ENCODE peak calls at places on chromosome 9, in seven cellular contexts. One of them, this sample, is unnamed. For H3K4me1, the result is how much of the 10 kb centered on the place peaks cover.

GRCh38 chr9:95182854-95183563 is 134.5 kb downstream of the FANCC start:
- DNase-seq in sigmoid colon: no peak
- DNase-seq in CD8-positive, alpha-beta T cell: no peak
- DNase-seq in cardiac muscle cell: peak
- DNase-seq in iPS DF 6.9: peak
- DNase-seq in PC-3: no peak
- DNase-seq in fibroblast of lung: no peak
- DNase-seq in this sample: no peak

GRCh38 chr9:96725576-96725975 is 52.3 kb downstream of the ZNF510 start:
- DNase-seq in CD8-positive, alpha-beta T cell: no peak
- DNase-seq in cardiac muscle cell: no peak
- DNase-seq in PC-3: no peak
- DNase-seq in iPS DF 6.9: no peak
- DNase-seq in fibroblast of lung: no peak
- DNase-seq in sigmoid colon: no peak
- DNase-seq in this sample: no peak

GRCh38 chr9:127494304-127494702 is 43.0 kb downstream of the LRSAM1 start:
- DNase-seq in PC-3: no peak
- DNase-seq in sigmoid colon: no peak
- DNase-seq in fibroblast of lung: no peak
- DNase-seq in iPS DF 6.9: no peak
- DNase-seq in CD8-positive, alpha-beta T cell: no peak
- DNase-seq in cardiac muscle cell: no peak
- DNase-seq in this sample: no peak

GRCh38 chr9:94603259-94603776 is 9.7 kb upstream of the FBP2 start:
- DNase-seq in iPS DF 6.9: peak
- DNase-seq in sigmoid colon: peak
- DNase-seq in cardiac muscle cell: peak
- DNase-seq in CD8-positive, alpha-beta T cell: peak
- DNase-seq in fibroblast of lung: peak
- DNase-seq in PC-3: peak
- DNase-seq in this sample: no peak

GRCh38 chr9:97518909-97519307 is 17.4 kb downstream of the TMOD1 start:
- DNase-seq in fibroblast of lung: peak
- DNase-seq in PC-3: peak
- DNase-seq in CD8-positive, alpha-beta T cell: no peak
- DNase-seq in sigmoid colon: peak
- DNase-seq in cardiac muscle cell: no peak
- DNase-seq in iPS DF 6.9: no peak
- DNase-seq in this sample: no peak

GRCh38 chr9:95508968-95509850 is 7.6 kb downstream of the PTCH1 start:
- DNase-seq in iPS DF 6.9: no peak
- DNase-seq in CD8-positive, alpha-beta T cell: peak
- DNase-seq in fibroblast of lung: peak
- DNase-seq in sigmoid colon: peak
- DNase-seq in PC-3: peak
- DNase-seq in cardiac muscle cell: peak
- DNase-seq in this sample: peak

GRCh38 chr9:109488791-109489492 is 9.2 kb downstream of the PTPN3 start:
- DNase-seq in cardiac muscle cell: no peak
- DNase-seq in PC-3: no peak
- DNase-seq in CD8-positive, alpha-beta T cell: no peak
- DNase-seq in sigmoid colon: no peak
- DNase-seq in fibroblast of lung: no peak
- DNase-seq in iPS DF 6.9: no peak
- DNase-seq in this sample: no peak

GRCh38 chr9:21381752-21382339 is 3.4 kb downstream of the IFNA2 start:
- DNase-seq in CD8-positive, alpha-beta T cell: no peak
- DNase-seq in iPS DF 6.9: no peak
- DNase-seq in fibroblast of lung: no peak
- DNase-seq in cardiac muscle cell: no peak
- DNase-seq in PC-3: peak
- DNase-seq in sigmoid colon: no peak
- DNase-seq in this sample: no peak

GRCh38 chr9:133147412-133148271 is 16.1 kb downstream of the GBGT1 start:
- DNase-seq in CD8-positive, alpha-beta T cell: peak
- DNase-seq in iPS DF 6.9: peak
- DNase-seq in PC-3: peak
- DNase-seq in cardiac muscle cell: peak
- DNase-seq in fibroblast of lung: peak
- DNase-seq in sigmoid colon: peak
- DNase-seq in this sample: no peak

GRCh38 chr9:136225366-136225747 is 20.3 kb downstream of the QSOX2 start:
- DNase-seq in iPS DF 6.9: no peak
- DNase-seq in cardiac muscle cell: no peak
- DNase-seq in fibroblast of lung: no peak
- DNase-seq in PC-3: no peak
- DNase-seq in CD8-positive, alpha-beta T cell: no peak
- DNase-seq in sigmoid colon: no peak
- DNase-seq in this sample: no peak

GRCh38 chr9:16191691-16192402 is 639.0 kb downstream of the CCDC171 start:
- DNase-seq in sigmoid colon: peak
- DNase-seq in iPS DF 6.9: peak
- DNase-seq in PC-3: peak
- DNase-seq in fibroblast of lung: peak
- DNase-seq in CD8-positive, alpha-beta T cell: peak
- DNase-seq in cardiac muscle cell: peak
- DNase-seq in this sample: no peak

GRCh38 chr9:69121155-69122085 is 52.7 kb upstream of the TJP2 start:
- DNase-seq in iPS DF 6.9: no peak
- DNase-seq in CD8-positive, alpha-beta T cell: peak
- DNase-seq in PC-3: peak
- DNase-seq in fibroblast of lung: peak
- DNase-seq in sigmoid colon: no peak
- DNase-seq in cardiac muscle cell: peak
- DNase-seq in this sample: peak

GRCh38 chr9:96484521-96484931 is 34.6 kb downstream of the HABP4 start:
- DNase-seq in cardiac muscle cell: no peak
- DNase-seq in sigmoid colon: no peak
- DNase-seq in iPS DF 6.9: no peak
- DNase-seq in PC-3: no peak
- DNase-seq in fibroblast of lung: no peak
- DNase-seq in CD8-positive, alpha-beta T cell: no peak
- DNase-seq in this sample: no peak

GRCh38 chr9:116629700-116630099 is 57.4 kb upstream of the TRIM32 start:
- DNase-seq in cardiac muscle cell: no peak
- DNase-seq in sigmoid colon: no peak
- DNase-seq in CD8-positive, alpha-beta T cell: no peak
- DNase-seq in PC-3: no peak
- DNase-seq in iPS DF 6.9: no peak
- DNase-seq in fibroblast of lung: no peak
- DNase-seq in this sample: no peak

GRCh38 chr9:137963525-137963924 is 85.9 kb downstream of the CACNA1B start:
- DNase-seq in CD8-positive, alpha-beta T cell: no peak
- DNase-seq in sigmoid colon: no peak
- DNase-seq in cardiac muscle cell: no peak
- DNase-seq in PC-3: no peak
- DNase-seq in fibroblast of lung: no peak
- DNase-seq in iPS DF 6.9: no peak
- DNase-seq in this sample: no peak

DNA sequence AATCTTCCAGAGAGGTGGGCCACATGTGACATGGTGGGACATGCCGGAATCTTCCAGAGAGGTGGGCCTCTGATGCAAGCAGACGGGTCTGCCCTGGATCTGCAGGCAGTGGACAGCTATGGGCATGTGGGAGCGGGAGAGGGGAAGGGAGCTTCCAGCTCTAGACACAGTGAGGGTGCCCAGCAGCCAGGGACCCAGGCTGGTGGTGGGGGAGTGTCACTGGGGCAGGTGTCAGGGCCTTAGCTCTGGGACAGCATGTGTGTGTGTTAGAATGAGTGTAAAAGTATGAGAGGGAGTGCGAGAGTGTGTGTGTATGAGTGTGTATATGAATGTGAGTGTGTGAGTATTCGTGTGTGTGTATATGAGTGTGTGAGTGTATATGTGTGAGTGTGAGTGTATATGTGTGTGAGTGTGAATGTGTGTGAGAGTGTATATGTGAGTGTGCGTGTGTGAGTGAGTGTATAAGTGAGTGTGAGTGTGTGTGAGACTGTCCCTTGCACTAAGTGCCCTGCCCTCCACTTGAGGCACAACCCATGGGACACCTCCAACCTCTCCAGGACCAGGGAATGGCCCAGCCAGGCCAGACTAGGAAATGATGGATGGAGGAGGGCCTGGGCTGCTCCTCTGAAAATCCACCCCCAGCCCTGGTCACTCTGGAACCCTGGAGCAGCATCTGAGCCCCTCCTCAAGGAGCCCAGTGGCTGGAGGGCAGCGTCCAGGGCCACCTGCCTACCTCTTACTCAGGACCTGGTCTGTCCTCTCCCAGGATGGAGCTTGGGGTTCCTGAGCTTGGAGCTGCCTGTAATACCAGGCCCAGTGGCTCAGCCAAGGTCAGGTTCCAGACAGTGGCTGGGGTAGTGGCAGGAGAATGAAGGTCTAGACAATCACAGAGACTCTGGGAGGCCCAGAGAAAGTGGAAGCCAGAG is 122.2 kb downstream of the C9orf50 start:
- DNase-seq in cardiac muscle cell: no peak
- DNase-seq in PC-3: no peak
- DNase-seq in CD8-positive, alpha-beta T cell: no peak
- DNase-seq in fibroblast of lung: no peak
- DNase-seq in sigmoid colon: no peak
- DNase-seq in iPS DF 6.9: no peak
- DNase-seq in this sample: no peak
- H3K4me1 ChIP-seq in cardiac muscle cell: under half
- H3K4me1 ChIP-seq in PC-3: under half
- H3K4me1 ChIP-seq in CD8-positive, alpha-beta T cell: under half
- H3K4me1 ChIP-seq in fibroblast of lung: under half
- H3K4me1 ChIP-seq in sigmoid colon: half or more
- H3K4me1 ChIP-seq in iPS DF 6.9: under half
- H3K4me1 ChIP-seq in this sample: under half

DNA sequence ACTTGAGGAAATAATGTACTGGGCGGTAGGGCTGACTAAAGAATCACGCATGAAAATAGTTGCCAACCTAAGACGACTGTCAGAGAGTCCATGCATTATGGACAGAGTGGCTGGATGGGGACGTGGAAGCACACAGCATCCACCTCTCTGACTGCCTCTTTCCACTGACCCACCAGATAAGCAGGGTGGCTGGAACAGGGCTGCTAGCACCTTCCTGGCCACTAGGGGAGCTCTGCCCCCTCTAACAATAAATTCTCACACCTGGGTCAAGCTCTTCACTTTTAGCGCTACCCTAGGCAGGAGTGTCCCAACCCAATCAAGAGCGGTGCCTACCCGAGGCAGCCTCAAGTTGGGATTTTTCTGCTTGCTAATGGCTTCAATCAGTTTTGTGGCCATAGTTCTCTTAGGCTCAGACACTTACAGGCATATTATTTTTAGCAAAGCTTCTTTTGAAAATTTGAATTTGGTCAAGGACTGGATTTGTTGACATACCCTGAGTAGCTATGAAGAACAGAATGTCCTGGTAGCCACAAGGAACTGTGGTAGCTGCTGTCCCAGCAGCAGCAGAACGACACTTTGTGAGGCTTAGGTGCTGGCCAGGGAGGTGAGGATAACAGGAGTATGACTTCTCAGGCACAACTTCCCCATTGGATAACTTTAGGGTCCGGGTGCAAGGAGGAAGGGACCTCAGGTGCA is 6.9 kb upstream of the TPM2 start:
- DNase-seq in iPS DF 6.9: no peak
- DNase-seq in fibroblast of lung: peak
- DNase-seq in cardiac muscle cell: peak
- DNase-seq in PC-3: peak
- DNase-seq in CD8-positive, alpha-beta T cell: peak
- DNase-seq in sigmoid colon: peak
- DNase-seq in this sample: no peak
- H3K4me1 ChIP-seq in iPS DF 6.9: under half
- H3K4me1 ChIP-seq in fibroblast of lung: under half
- H3K4me1 ChIP-seq in cardiac muscle cell: under half
- H3K4me1 ChIP-seq in PC-3: under half
- H3K4me1 ChIP-seq in CD8-positive, alpha-beta T cell: under half
- H3K4me1 ChIP-seq in sigmoid colon: under half
- H3K4me1 ChIP-seq in this sample: under half

GRCh38 chr9:123614503-123615258 is 258.7 kb downstream of the CRB2 start:
- DNase-seq in iPS DF 6.9: no peak
- DNase-seq in PC-3: no peak
- DNase-seq in sigmoid colon: no peak
- DNase-seq in fibroblast of lung: no peak
- DNase-seq in cardiac muscle cell: no peak
- DNase-seq in CD8-positive, alpha-beta T cell: no peak
- DNase-seq in this sample: no peak

GRCh38 chr9:123617952-123618678 is 262.1 kb downstream of the CRB2 start:
- DNase-seq in cardiac muscle cell: no peak
- DNase-seq in PC-3: no peak
- DNase-seq in sigmoid colon: no peak
- DNase-seq in CD8-positive, alpha-beta T cell: no peak
- DNase-seq in iPS DF 6.9: no peak
- DNase-seq in fibroblast of lung: no peak
- DNase-seq in this sample: no peak

GRCh38 chr9:123615381-123615780 is 259.4 kb downstream of the CRB2 start:
- DNase-seq in fibroblast of lung: no peak
- DNase-seq in sigmoid colon: no peak
- DNase-seq in iPS DF 6.9: no peak
- DNase-seq in CD8-positive, alpha-beta T cell: no peak
- DNase-seq in PC-3: no peak
- DNase-seq in cardiac muscle cell: no peak
- DNase-seq in this sample: no peak

GRCh38 chr9:123617286-123617685 is 261.3 kb downstream of the CRB2 start:
- DNase-seq in fibroblast of lung: no peak
- DNase-seq in cardiac muscle cell: no peak
- DNase-seq in sigmoid colon: no peak
- DNase-seq in PC-3: no peak
- DNase-seq in CD8-positive, alpha-beta T cell: no peak
- DNase-seq in iPS DF 6.9: no peak
- DNase-seq in this sample: no peak

GRCh38 chr9:123616707-123617106 is 260.7 kb downstream of the CRB2 start:
- DNase-seq in cardiac muscle cell: no peak
- DNase-seq in CD8-positive, alpha-beta T cell: no peak
- DNase-seq in sigmoid colon: no peak
- DNase-seq in fibroblast of lung: no peak
- DNase-seq in PC-3: no peak
- DNase-seq in iPS DF 6.9: no peak
- DNase-seq in this sample: no peak
- H3K4me1 ChIP-seq in cardiac muscle cell: under half
- H3K4me1 ChIP-seq in CD8-positive, alpha-beta T cell: under half
- H3K4me1 ChIP-seq in sigmoid colon: under half
- H3K4me1 ChIP-seq in fibroblast of lung: under half
- H3K4me1 ChIP-seq in PC-3: under half
- H3K4me1 ChIP-seq in iPS DF 6.9: under half
- H3K4me1 ChIP-seq in this sample: under half

GRCh38 chr9:124214596-124215550 is 42.9 kb upstream of the NEK6 start:
- DNase-seq in iPS DF 6.9: no peak
- DNase-seq in fibroblast of lung: no peak
- DNase-seq in PC-3: no peak
- DNase-seq in cardiac muscle cell: no peak
- DNase-seq in sigmoid colon: peak
- DNase-seq in CD8-positive, alpha-beta T cell: no peak
- DNase-seq in this sample: peak

GRCh38 chr9:124215551-124215910 is 42.2 kb upstream of the NEK6 start:
- DNase-seq in cardiac muscle cell: no peak
- DNase-seq in PC-3: no peak
- DNase-seq in fibroblast of lung: no peak
- DNase-seq in sigmoid colon: peak
- DNase-seq in iPS DF 6.9: no peak
- DNase-seq in CD8-positive, alpha-beta T cell: no peak
- DNase-seq in this sample: peak

GRCh38 chr9:124214116-124214515 is 43.6 kb upstream of the NEK6 start:
- DNase-seq in fibroblast of lung: no peak
- DNase-seq in iPS DF 6.9: no peak
- DNase-seq in CD8-positive, alpha-beta T cell: no peak
- DNase-seq in PC-3: no peak
- DNase-seq in cardiac muscle cell: no peak
- DNase-seq in sigmoid colon: peak
- DNase-seq in this sample: peak

GRCh38 chr9:124212381-124213050 is 45.2 kb upstream of the NEK6 start:
- DNase-seq in fibroblast of lung: peak
- DNase-seq in CD8-positive, alpha-beta T cell: no peak
- DNase-seq in PC-3: peak
- DNase-seq in iPS DF 6.9: no peak
- DNase-seq in sigmoid colon: peak
- DNase-seq in cardiac muscle cell: no peak
- DNase-seq in this sample: peak

GRCh38 chr9:124213396-124213795 is 44.4 kb upstream of the NEK6 start:
- DNase-seq in iPS DF 6.9: no peak
- DNase-seq in cardiac muscle cell: no peak
- DNase-seq in fibroblast of lung: no peak
- DNase-seq in sigmoid colon: peak
- DNase-seq in CD8-positive, alpha-beta T cell: no peak
- DNase-seq in PC-3: no peak
- DNase-seq in this sample: no peak
- H3K4me1 ChIP-seq in iPS DF 6.9: under half
- H3K4me1 ChIP-seq in cardiac muscle cell: under half
- H3K4me1 ChIP-seq in fibroblast of lung: under half
- H3K4me1 ChIP-seq in sigmoid colon: under half
- H3K4me1 ChIP-seq in CD8-positive, alpha-beta T cell: half or more
- H3K4me1 ChIP-seq in PC-3: under half
- H3K4me1 ChIP-seq in this sample: under half